ENCODE peak calls at places on chromosomes 3 and 15, in ten cellular contexts. B is ovary, G is psoas muscle, X is mesendoderm, Y is neural progenitor cell, J is iPS DF 6.9, K is right lobe of liver, A is GM23248, E is cardiac muscle cell, N is heart right ventricle. F is an unnamed sample.
A peak's percentile ranks its signal among the peaks of the same experiment; 100 is the strongest.

GRCh38 chr3:46695177-46695961 is 1.9 kb upstream of the ALS2CL start:
- DNase-seq in B (no peak), G (peak; percentile 80), X (peak; percentile 85), Y (peak; percentile 64), J (peak; percentile 66), K (peak; percentile 58), A (peak; percentile 31), E (peak; percentile 65), N (peak; percentile 77), F (peak; percentile 40)

GRCh38 chr3:26247669-26248068 is 374.9 kb upstream of the LRRC3B start:
- DNase-seq in B (no peak), G (no peak), X (peak; percentile 29), Y (no peak), J (no peak), K (no peak), A (no peak), E (no peak), N (no peak), F (no peak)

GRCh38 chr3:46095307-46095706 is 68.0 kb upstream of the XCR1 start:
- DNase-seq in B (no peak), G (no peak), X (no peak), Y (no peak), J (no peak), K (no peak), A (no peak), E (no peak), N (no peak), F (no peak)

GRCh38 chr3:106198828-106199194 is 330.0 kb upstream of the CBLB start:
- DNase-seq in B (no peak), G (no peak), X (no peak), Y (no peak), J (no peak), K (no peak), A (peak; percentile 62), E (peak; percentile 33), N (no peak), F (no peak)

GRCh38 chr15:58462973-58463663 is 31.3 kb downstream of the LIPC start:
- DNase-seq in B (no peak), G (no peak), X (no peak), Y (no peak), J (no peak), K (no peak), A (no peak), E (no peak), N (no peak), F (no peak)

GRCh38 chr3:62318365-62318751 is 55.0 kb downstream of the FEZF2 start:
- DNase-seq in B (no peak), G (no peak), X (no peak), Y (no peak), J (no peak), K (no peak), A (no peak), E (no peak), N (no peak), F (no peak)

GRCh38 chr3:16370872-16371740 is 106.1 kb downstream of the OXNAD1 start:
- DNase-seq in B (no peak), G (peak; percentile 64), X (peak; percentile 26), Y (no peak), J (no peak), K (no peak), A (no peak), E (no peak), N (no peak), F (peak; percentile 16)

GRCh38 chr3:184758056-184758455 is 46.2 kb upstream of the MAGEF1 start:
- DNase-seq in B (no peak), G (no peak), X (no peak), Y (no peak), J (no peak), K (no peak), A (no peak), E (no peak), N (no peak), F (no peak)

GRCh38 chr3:114879059-114880031 is 267.7 kb downstream of the ZBTB20 start:
- DNase-seq in B (peak; percentile 14), G (no peak), X (no peak), Y (no peak), J (no peak), K (no peak), A (peak; percentile 82), E (peak; percentile 41), N (peak; percentile 13), F (no peak)

GRCh38 chr15:48935236-48935635 is 28.5 kb downstream of the SHC4 start:
- DNase-seq in B (no peak), G (no peak), X (no peak), Y (no peak), J (no peak), K (no peak), A (no peak), E (no peak), N (no peak), F (no peak)

GRCh38 chr15:39843561-39843960 is 60.9 kb upstream of the FSIP1 start:
- DNase-seq in B (no peak), G (no peak), X (no peak), Y (no peak), J (no peak), K (no peak), A (no peak), E (no peak), N (no peak), F (no peak)

GRCh38 chr3:122350814-122351418 is 25.9 kb downstream of the CSTA start:
- DNase-seq in B (no peak), G (no peak), X (no peak), Y (no peak), J (no peak), K (no peak), A (peak; percentile 71), E (peak; percentile 27), N (no peak), F (no peak)

GRCh38 chr3:31289592-31289991 is 243.1 kb upstream of the STT3B start:
- DNase-seq in B (no peak), G (no peak), X (no peak), Y (no peak), J (no peak), K (no peak), A (no peak), E (no peak), N (no peak), F (no peak)

GRCh38 chr3:66442254-66443249 is 58.3 kb downstream of the LRIG1 start:
- DNase-seq in B (peak; percentile 85), G (peak; percentile 86), X (peak; percentile 97), Y (peak; percentile 45), J (peak; percentile 92), K (peak; percentile 77), A (peak; percentile 86), E (peak; percentile 89), N (peak; percentile 87), F (no peak)

GRCh38 chr3:67416703-67417102 is 237.7 kb downstream of the SUCLG2 start:
- DNase-seq in B (no peak), G (no peak), X (no peak), Y (no peak), J (no peak), K (no peak), A (peak; percentile 28), E (no peak), N (no peak), F (no peak)

GRCh38 chr15:92915766-92916435 is 15.8 kb downstream of the CHD2 start:
- DNase-seq in B (no peak), G (no peak), X (peak; percentile 72), Y (no peak), J (no peak), K (no peak), A (no peak), E (no peak), N (no peak), F (no peak)

GRCh38 chr15:92910451-92910850 is 10.3 kb downstream of the CHD2 start:
- DNase-seq in B (no peak), G (no peak), X (no peak), Y (no peak), J (no peak), K (no peak), A (no peak), E (no peak), N (no peak), F (no peak)

GRCh38 chr15:92917606-92918407 is 17.7 kb downstream of the CHD2 start:
- DNase-seq in B (peak; percentile 94), G (peak; percentile 94), X (peak; percentile 95), Y (peak; percentile 95), J (peak; percentile 80), K (peak; percentile 95), A (peak; percentile 94), E (peak; percentile 97), N (peak; percentile 97), F (peak; percentile 81)

GRCh38 chr15:92914768-92915221 is 14.7 kb downstream of the CHD2 start:
- DNase-seq in B (no peak), G (no peak), X (no peak), Y (no peak), J (no peak), K (no peak), A (no peak), E (no peak), N (no peak), F (peak; percentile 63)

DNA sequence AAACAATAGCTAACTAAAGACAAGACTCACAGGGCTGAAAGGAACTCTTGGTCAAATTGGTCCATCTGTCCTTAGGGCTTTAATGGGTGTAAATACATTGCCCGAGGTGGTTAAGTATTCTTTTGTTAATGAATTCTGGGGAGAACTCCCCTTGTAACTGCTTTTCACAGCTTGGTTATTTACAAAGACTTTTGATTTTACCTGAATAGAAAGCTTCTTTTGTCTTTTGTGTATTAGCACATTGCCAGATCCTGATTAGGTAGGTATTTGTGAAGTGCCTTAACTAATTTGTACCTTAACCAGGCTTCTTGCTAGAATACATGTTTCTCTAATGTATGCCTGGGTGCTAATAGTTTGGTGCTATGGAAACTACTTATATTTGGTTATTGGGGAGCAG is 14.0 kb downstream of the CHD2 start:
- DNase-seq in B (no peak), G (no peak), X (peak; percentile 79), Y (no peak), J (no peak), K (no peak), A (no peak), E (no peak), N (no peak), F (no peak)
- H3K27ac ChIP-seq in B (no peak overlapping the region), G (peak overlapping the region; percentile 95), X (no peak overlapping the region), Y (peak overlapping the region; percentile 86), J (no peak overlapping the region), K (peak overlapping the region; percentile 52), A (peak overlapping the region; percentile 79), E (peak overlapping the region; percentile 89), N (no peak overlapping the region), F (peak overlapping the region; percentile 94)

GRCh38 chr3:173618148-173618547 is 220.6 kb downstream of the NLGN1 start:
- DNase-seq in B (no peak), G (no peak), X (no peak), Y (no peak), J (no peak), K (no peak), A (no peak), E (no peak), N (no peak), F (no peak)
- H3K4me1 ChIP-seq in B (peaks cover 2% of the 10 kb centered on the region), G (no peaks in the 10 kb centered on the region), X (no peaks in the 10 kb centered on the region), Y (no peaks in the 10 kb centered on the region), J (no peaks in the 10 kb centered on the region), K (no peaks in the 10 kb centered on the region), A (peaks cover 7% of the 10 kb centered on the region), E (peaks cover 27% of the 10 kb centered on the region), N (peaks cover 20% of the 10 kb centered on the region), F (no peaks in the 10 kb centered on the region)

GRCh38 chr15:95601525-95601924 is 729.0 kb upstream of the NR2F2 start:
- DNase-seq in B (no peak), G (no peak), X (no peak), Y (no peak), J (no peak), K (no peak), A (no peak), E (no peak), N (no peak), F (no peak)
- H3K36me3 ChIP-seq in B (no peaks in the 10 kb centered on the region), G (no peaks in the 10 kb centered on the region), X (no peaks in the 10 kb centered on the region), Y (no peaks in the 10 kb centered on the region), J (no peaks in the 10 kb centered on the region), K (no peaks in the 10 kb centered on the region), A (no peaks in the 10 kb centered on the region), E (no peaks in the 10 kb centered on the region), N (no peaks in the 10 kb centered on the region), F (no peaks in the 10 kb centered on the region)

GRCh38 chr3:152245498-152246175 is 23.1 kb upstream of the MBNL1 start:
- DNase-seq in B (no peak), G (no peak), X (no peak), Y (no peak), J (no peak), K (no peak), A (no peak), E (no peak), N (no peak), F (peak; percentile 66)
- H3K27ac ChIP-seq in B (no peak overlapping the region), G (no peak overlapping the region), X (no peak overlapping the region), Y (no peak overlapping the region), J (no peak overlapping the region), K (no peak overlapping the region), A (no peak overlapping the region), E (no peak overlapping the region), N (no peak overlapping the region), F (peak overlapping the region; percentile 79)

F was measured in CD4-positive, CD25-positive, alpha-beta regulatory T cell.